ENCODE peak calls at places on chromosomes 5 and 9, in six cellular contexts. Y, J, U, A, S and Q are unnamed samples.

GRCh38 chr5:172778223-172778814 is 7.3 kb upstream of the DUSP1 start:
- DNase-seq in Y (no peak), J (no peak), U (peak), A (no peak), S (no peak), Q (no peak)

GRCh38 chr9:98790601-98791146 is 5.7 kb downstream of the ANKS6 start:
- DNase-seq in Y (no peak), J (no peak), U (no peak), A (peak), S (no peak), Q (no peak)

GRCh38 chr9:108257387-108257786 is 598.4 kb downstream of the ACTL7B start:
- DNase-seq in Y (no peak), J (no peak), U (no peak), A (no peak), S (no peak), Q (no peak)

GRCh38 chr5:118554991-118555390 is 433.4 kb downstream of the DTWD2 start:
- DNase-seq in Y (no peak), J (no peak), U (no peak), A (no peak), S (no peak), Q (no peak)

GRCh38 chr5:32168460-32169033 is 5.6 kb downstream of the GOLPH3 start:
- DNase-seq in Y (no peak), J (no peak), U (no peak), A (no peak), S (no peak), Q (no peak)

GRCh38 chr5:82290005-82290404 is 11.9 kb upstream of the RPS23 start:
- DNase-seq in Y (no peak), J (no peak), U (no peak), A (no peak), S (no peak), Q (no peak)

GRCh38 chr5:38591450-38591849 is 35.0 kb upstream of the LIFR start:
- DNase-seq in Y (no peak), J (no peak), U (peak), A (no peak), S (no peak), Q (no peak)

GRCh38 chr9:89178162-89179120 is at the start of gene SHC3:
- DNase-seq in Y (no peak), J (no peak), U (peak), A (no peak), S (no peak), Q (no peak)

GRCh38 chr9:14309403-14309802 is 4.5 kb downstream of the NFIB start:
- DNase-seq in Y (no peak), J (no peak), U (peak), A (no peak), S (no peak), Q (no peak)

GRCh38 chr5:308672-309271 is 12.7 kb upstream of the AHRR start:
- DNase-seq in Y (no peak), J (no peak), U (peak), A (no peak), S (no peak), Q (peak)

GRCh38 chr5:180648658-180649296 is 623 bp downstream of the FLT4 start:
- DNase-seq in Y (no peak), J (no peak), U (no peak), A (no peak), S (no peak), Q (no peak)